ENCODE peak calls at places on chromosomes 13 and 19, in four cellular contexts. S is brain microvascular endothelial cell, G is fibroblast of lung, I is lung. N is an unnamed sample. For H3K36me3, the result is how much of the 10 kb centered on the place peaks cover.

GRCh38 chr13:110285991-110286923 is 20.7 kb downstream of the COL4A1 start:
- DNase-seq in S (no peak), G (no peak), I (no peak), N (no peak)

GRCh38 chr19:2962018-2962670 is 15.2 kb upstream of the TLE6 start:
- DNase-seq in S (peak), G (peak), I (peak), N (peak)

GRCh38 chr19:52567921-52568320 is 2.2 kb upstream of the ZNF701 start:
- DNase-seq in S (no peak), G (no peak), I (no peak), N (no peak)

GRCh38 chr13:65829241-65830008 is 1400.7 kb downstream of the PCDH9 start:
- DNase-seq in S (no peak), G (no peak), I (no peak), N (no peak)

GRCh38 chr13:54563286-54563685 is 1534.7 kb downstream of the OLFM4 start:
- DNase-seq in S (no peak), G (no peak), I (no peak), N (no peak)

GRCh38 chr19:33239223-33239975 is 13.7 kb upstream of the SLC7A10 start:
- DNase-seq in S (no peak), G (no peak), I (no peak), N (no peak)

GRCh38 chr13:94480672-94481145 is 1.2 kb upstream of the DCT start:
- DNase-seq in S (no peak), G (peak), I (no peak), N (no peak)

GRCh38 chr19:38213911-38214625 is 10.0 kb downstream of the DPF1 start:
- DNase-seq in S (peak), G (peak), I (no peak), N (no peak)

GRCh38 chr13:101523732-101524131 is 71.3 kb downstream of the ITGBL1 start:
- DNase-seq in S (peak), G (peak), I (no peak), N (no peak)

GRCh38 chr19:29378126-29378525 is 147.7 kb upstream of the VSTM2B start:
- DNase-seq in S (no peak), G (no peak), I (peak), N (peak)

GRCh38 chr19:29376855-29377354 is 148.9 kb upstream of the VSTM2B start:
- DNase-seq in S (no peak), G (no peak), I (peak), N (peak)

GRCh38 chr19:29378543-29379105 is 147.2 kb upstream of the VSTM2B start:
- DNase-seq in S (no peak), G (no peak), I (peak), N (peak)

GRCh38 chr19:29372921-29373797 is 152.6 kb upstream of the VSTM2B start:
- DNase-seq in S (no peak), G (no peak), I (peak), N (no peak)

GRCh38 chr19:29375429-29376093 is 150.2 kb upstream of the VSTM2B start:
- DNase-seq in S (no peak), G (no peak), I (peak), N (peak)
- TF ChIP-seq CTCF in S (no peak), G (no peak), I (no peak), N (no peak)

GRCh38 chr19:48501961-48502719 is 9.5 kb downstream of the LMTK3 start:
- DNase-seq in S (no peak), G (no peak), I (peak), N (peak)
- H3K27ac ChIP-seq in S (no peak), G (no peak), I (peak), N (no peak)

DNA sequence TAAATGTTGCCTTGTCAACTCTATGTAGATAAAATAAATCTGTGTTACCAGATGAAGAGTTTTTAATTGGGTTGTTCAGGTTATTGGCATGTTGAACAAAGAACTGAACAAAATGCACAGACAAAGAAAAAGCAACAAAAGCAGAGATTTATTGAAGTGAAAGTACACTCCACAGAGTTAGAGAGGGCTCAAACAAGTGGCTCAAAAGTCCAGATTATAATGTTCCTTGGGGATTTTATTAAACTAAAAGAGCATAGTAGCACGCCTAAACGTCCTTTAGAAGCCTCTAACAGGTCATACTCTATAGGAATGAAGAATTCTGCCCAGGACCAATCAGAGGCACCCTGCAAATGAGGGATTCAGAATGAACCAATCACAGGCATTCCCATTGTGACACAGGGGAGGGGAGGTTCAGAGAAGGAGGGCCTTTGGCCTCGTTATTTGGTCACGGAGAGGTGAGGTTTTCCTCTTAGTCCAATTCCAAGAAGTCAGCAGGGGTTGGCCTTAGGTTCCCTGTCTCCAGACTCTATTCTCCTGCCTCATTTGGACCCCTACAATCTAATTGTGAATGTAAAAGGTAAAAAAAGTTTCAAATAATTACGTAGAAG is 12.8 kb downstream of the PSMC4 start:
- DNase-seq in S (no peak), G (no peak), I (no peak), N (no peak)
- H3K36me3 ChIP-seq in S (under half), G (under half), I (under half), N (under half)

GRCh38 chr13:30572859-30573275 is 44.9 kb upstream of the USPL1 start:
- DNase-seq in S (peak), G (peak), I (no peak), N (no peak)
- TF ChIP-seq CTCF in S (peak), G (peak), I (no peak), N (no peak)

GRCh38 chr19:18104793-18105131 is 7.2 kb downstream of the MAST3 start:
- DNase-seq in S (no peak), G (no peak), I (no peak), N (no peak)
- H3K27ac ChIP-seq in S (no peak), G (no peak), I (peak), N (no peak)

N was measured in colonic mucosa.